ENCODE peak calls at places on chromosome 12, in eight cellular contexts. M is right lobe of liver, Y is body of pancreas, Z is cardiac fibroblast, U is GM04504, X is brain microvascular endothelial cell, R is endodermal cell, G is HT1080. O is an unnamed sample.

GRCh38 chr12:46661161-46661845 is 164.5 kb downstream of the SLC38A4 start:
- DNase-seq in U (peak), G (peak), X (peak), R (peak), Y (peak), M (no peak), Z (peak), O (no peak)

GRCh38 chr12:55847603-55848329 is 5.0 kb upstream of the MMP19 start:
- DNase-seq in X (peak), U (peak), Z (peak), R (no peak), M (peak), Y (peak), G (peak), O (no peak)

GRCh38 chr12:132015686-132016430 is 66.1 kb downstream of the EP400 start:
- DNase-seq in M (no peak), U (no peak), X (no peak), R (no peak), G (no peak), Z (no peak), Y (no peak), O (no peak)

GRCh38 chr12:54588110-54588831 is at the start of gene PPP1R1A:
- DNase-seq in G (no peak), U (no peak), X (no peak), Z (no peak), Y (peak), M (peak), R (peak), O (no peak)

GRCh38 chr12:22658214-22658613 is 33.2 kb downstream of the ETNK1 start:
- DNase-seq in R (no peak), U (peak), Z (peak), Y (no peak), X (peak), M (no peak), G (peak), O (no peak)

GRCh38 chr12:95473440-95473946 is 459 bp upstream of the METAP2 start:
- DNase-seq in M (peak), Z (peak), R (no peak), U (peak), Y (peak), G (peak), X (peak), O (no peak)

GRCh38 chr12:92414383-92415065 is 268.9 kb upstream of the BTG1 start:
- DNase-seq in R (no peak), M (no peak), X (no peak), Z (peak), G (no peak), U (no peak), Y (no peak), O (no peak)

GRCh38 chr12:129193263-129193871 is 340.1 kb downstream of the GLT1D1 start:
- DNase-seq in M (no peak), G (peak), Z (peak), U (no peak), X (peak), Y (peak), R (peak), O (no peak)

GRCh38 chr12:49094966-49095365 is 365 bp upstream of the DHH start:
- DNase-seq in G (no peak), Y (no peak), U (no peak), M (no peak), R (no peak), Z (peak), X (no peak), O (no peak)

GRCh38 chr12:93783827-93784226 is 106.7 kb downstream of the CRADD start:
- DNase-seq in R (no peak), G (no peak), X (no peak), M (no peak), U (no peak), Y (no peak), Z (no peak), O (no peak)

GRCh38 chr12:128322341-128322740 is 55.4 kb downstream of the TMEM132C start:
- DNase-seq in Y (no peak), U (no peak), X (no peak), R (no peak), G (no peak), M (no peak), Z (no peak), O (no peak)